ENCODE peak calls at places on chromosome 3, in five cellular contexts. E is nucleus accumbens; P is SJSA1; T is stimulated activated CD4-positive, alpha-beta T cell treated with anti-CD3 and anti-CD28 coated beads, Interleukin-4, amount 100 ng/mL, for 1 hour; C is MCF 10A. K is an unnamed sample.

GRCh38 chr3:167716920-167717319 is 17.8 kb downstream of the PDCD10 start:
- DNase-seq in P (no peak), T (no peak), C (no peak), E (no peak), K (no peak)

GRCh38 chr3:115803661-115804060 is 180.4 kb downstream of the GAP43 start:
- DNase-seq in P (no peak), C (no peak), E (no peak), T (no peak), K (no peak)

GRCh38 chr3:126130081-126130855 is 46.3 kb upstream of the SLC41A3 start:
- DNase-seq in E (no peak), T (no peak), P (peak; percentile 22), C (no peak), K (no peak)

GRCh38 chr3:11552289-11553264 is 91.1 kb downstream of the VGLL4 start:
- DNase-seq in T (no peak), P (no peak), E (no peak), C (no peak), K (no peak)

GRCh38 chr3:140931-141330 is 55.6 kb upstream of the CHL1 start:
- DNase-seq in P (no peak), C (no peak), E (no peak), T (no peak), K (no peak)

GRCh38 chr3:24401090-24401810 is 93.4 kb downstream of the THRB start:
- DNase-seq in C (no peak), T (no peak), P (no peak), E (no peak), K (no peak)

GRCh38 chr3:66055319-66055718 is 16.6 kb upstream of the MAGI1 start:
- DNase-seq in E (no peak), P (no peak), T (no peak), C (no peak), K (no peak)

GRCh38 chr3:172546105-172546504 is 22.9 kb upstream of the TNFSF10 start:
- DNase-seq in P (no peak), C (peak; percentile 86), E (no peak), T (no peak), K (no peak)

GRCh38 chr3:195524171-195524896 is 18.8 kb downstream of the PPP1R2 start:
- DNase-seq in T (peak; percentile 33), P (no peak), C (no peak), E (no peak), K (no peak)

GRCh38 chr3:37852097-37852496 is 9.6 kb upstream of the CTDSPL start:
- DNase-seq in P (no peak), T (no peak), C (peak; percentile 58), E (no peak), K (no peak)

GRCh38 chr3:25429960-25430941 is 2.2 kb downstream of the RARB start:
- DNase-seq in P (no peak), C (no peak), E (no peak), T (no peak), K (no peak)

GRCh38 chr3:109702252-109702651 is 364.9 kb upstream of the DPPA4 start:
- DNase-seq in T (no peak), E (no peak), P (no peak), C (peak; percentile 44), K (no peak)

GRCh38 chr3:36124118-36124796 is 256.0 kb upstream of the STAC start:
- DNase-seq in C (peak; percentile 74), P (no peak), T (no peak), E (no peak), K (no peak)

GRCh38 chr3:39287859-39288221 is 8.0 kb upstream of the CX3CR1 start:
- DNase-seq in E (no peak), T (no peak), C (no peak), P (no peak), K (no peak)

GRCh38 chr3:133535971-133536634 is 37.4 kb upstream of the CDV3 start:
- DNase-seq in T (no peak), E (no peak), C (peak; percentile 93), P (peak; percentile 52), K (no peak)

GRCh38 chr3:190585771-190586630 is 72.1 kb downstream of the IL1RAP start:
- DNase-seq in P (peak; percentile 78), T (peak; percentile 42), E (no peak), C (peak; percentile 97), K (no peak)

GRCh38 chr3:140585828-140586227 is 92.0 kb upstream of the TRIM42 start:
- DNase-seq in T (no peak), E (no peak), C (no peak), P (no peak), K (no peak)

GRCh38 chr3:46987485-46988401 is 8.3 kb downstream of the NBEAL2 start:
- DNase-seq in T (peak; percentile 79), P (no peak), E (no peak), C (peak; percentile 74), K (peak; percentile 91)

GRCh38 chr3:171960159-171960558 is 79.2 kb upstream of the FNDC3B start:
- DNase-seq in T (no peak), C (no peak), E (no peak), P (no peak), K (no peak)

GRCh38 chr3:67416703-67417102 is 237.7 kb downstream of the SUCLG2 start:
- DNase-seq in P (no peak), E (no peak), T (no peak), C (no peak), K (no peak)

GRCh38 chr3:33717866-33718594 is at the start of gene CLASP2:
- DNase-seq in E (peak; percentile 49), C (peak; percentile 82), T (peak; percentile 82), P (peak; percentile 82), K (peak; percentile 83)

GRCh38 chr3:9932843-9933560 is 632 bp upstream of the CRELD1 start:
- DNase-seq in P (peak; percentile 84), E (peak; percentile 48), T (peak; percentile 92), C (peak; percentile 77), K (peak; percentile 85)

GRCh38 chr3:122496529-122496928 is 18.2 kb downstream of the KPNA1 start:
- DNase-seq in C (peak; percentile 38), E (no peak), T (no peak), P (no peak), K (no peak)

GRCh38 chr3:128787256-128788253 is 61.6 kb downstream of the RAB7A start:
- DNase-seq in P (peak; percentile 50), E (no peak), T (no peak), C (peak; percentile 94), K (no peak)

GRCh38 chr3:159824341-159824740 is 164.3 kb upstream of the IL12A start:
- DNase-seq in E (no peak), C (peak; percentile 86), T (no peak), P (peak; percentile 62), K (no peak)

GRCh38 chr3:194042947-194043346 is 93.0 kb upstream of the HES1 start:
- DNase-seq in P (peak; percentile 60), C (no peak), E (no peak), T (no peak), K (no peak)

GRCh38 chr3:31417486-31417885 is 115.2 kb upstream of the STT3B start:
- DNase-seq in C (no peak), P (no peak), T (no peak), E (no peak), K (no peak)

GRCh38 chr3:150062492-150062891 is 91.8 kb upstream of the PFN2 start:
- DNase-seq in E (no peak), P (no peak), C (peak; percentile 35), T (no peak), K (no peak)

GRCh38 chr3:25863011-25863415 is 73.1 kb downstream of the OXSM start:
- DNase-seq in C (no peak), T (no peak), P (no peak), E (no peak), K (no peak)

GRCh38 chr3:14289590-14290453 is 111.2 kb downstream of the LSM3 start:
- DNase-seq in C (peak; percentile 14), E (no peak), T (no peak), P (peak; percentile 62), K (no peak)

GRCh38 chr3:149001727-149002126 is 10.4 kb downstream of the GYG1 start:
- DNase-seq in E (no peak), T (no peak), C (no peak), P (no peak), K (no peak)

GRCh38 chr3:158912188-158912587 is 110.3 kb downstream of the MFSD1 start:
- DNase-seq in C (no peak), P (no peak), T (no peak), E (no peak), K (no peak)

GRCh38 chr3:64166584-64167155 is 58.6 kb downstream of the PRICKLE2 start:
- DNase-seq in P (no peak), E (no peak), T (no peak), C (no peak), K (no peak)

GRCh38 chr3:47841786-47842349 is 38.9 kb downstream of the DHX30 start:
- DNase-seq in P (no peak), E (no peak), T (no peak), C (no peak), K (no peak)

K was measured in GDM1.